ENCODE peak calls at places on chromosomes 3 and 15, in eight cellular contexts. G, V, Q, B, L, H, Z and S are unnamed samples.

GRCh38 chr15:29183071-29183831 is 86.4 kb downstream of the NSMCE3 start:
- DNase-seq in G (no peak), V (no peak), Q (no peak), B (peak), L (peak), H (no peak), Z (peak), S (no peak)

GRCh38 chr3:40920041-40920440 is 279.3 kb upstream of the CTNNB1 start:
- DNase-seq in G (no peak), V (no peak), Q (no peak), B (peak), L (peak), H (no peak), Z (peak), S (no peak)

GRCh38 chr3:59386165-59386564 is 336.3 kb upstream of the CFAP20DC start:
- DNase-seq in G (no peak), V (no peak), Q (no peak), B (peak), L (no peak), H (no peak), Z (no peak), S (peak)

GRCh38 chr3:127135241-127136023 is 57.5 kb upstream of the PRR23E start:
- DNase-seq in G (no peak), V (no peak), Q (no peak), B (no peak), L (peak), H (peak), Z (peak), S (no peak)

GRCh38 chr15:91530951-91531582 is 322.4 kb upstream of the SLCO3A1 start:
- DNase-seq in G (no peak), V (no peak), Q (no peak), B (no peak), L (no peak), H (no peak), Z (no peak), S (no peak)

GRCh38 chr3:24432989-24433388 is 61.7 kb downstream of the THRB start:
- DNase-seq in G (no peak), V (no peak), Q (no peak), B (no peak), L (no peak), H (no peak), Z (no peak), S (no peak)

GRCh38 chr15:39645138-39645975 is 64.5 kb downstream of the THBS1 start:
- DNase-seq in G (no peak), V (no peak), Q (no peak), B (no peak), L (no peak), H (no peak), Z (no peak), S (no peak)

GRCh38 chr3:124467980-124468902 is 262.0 kb upstream of the UMPS start:
- DNase-seq in G (no peak), V (peak), Q (no peak), B (peak), L (peak), H (peak), Z (peak), S (peak)